ENCODE peak calls at places on chromosomes 16 and 17, in eight cellular contexts. B is foreskin fibroblast, X is cardiac fibroblast, I is AG09309, T is neural crest cell, R is RWPE1, P is Caco-2, M is GM13977. H is an unnamed sample.

GRCh38 chr16:46737621-46738214 is 10.4 kb downstream of the MYLK3 start:
- DNase-seq in R (no peak), I (no peak), B (no peak), P (no peak), M (no peak), T (no peak), X (no peak), H (no peak)

GRCh38 chr16:49399594-49400364 is 26.2 kb downstream of the C16orf78 start:
- DNase-seq in X (no peak), B (no peak), T (no peak), M (peak; percentile 66), P (no peak), I (no peak), R (no peak), H (no peak)

GRCh38 chr16:22092143-22092933 is at the start of gene VWA3A:
- DNase-seq in X (peak; percentile 56), M (no peak), T (no peak), I (peak; percentile 21), R (no peak), B (peak; percentile 83), P (no peak), H (no peak)

GRCh38 chr17:43832976-43833829 is at the start of gene MPP3:
- DNase-seq in B (peak; percentile 92), P (peak; percentile 54), X (peak; percentile 55), I (no peak), M (peak; percentile 71), T (peak; percentile 34), R (peak; percentile 91), H (no peak)

GRCh38 chr16:4358831-4359561 is 7.9 kb upstream of the PAM16 start:
- DNase-seq in X (peak; percentile 46), T (peak; percentile 77), I (no peak), M (peak; percentile 80), P (no peak), B (peak; percentile 66), R (peak; percentile 46), H (no peak)

GRCh38 chr16:11585460-11586374 is 1.0 kb downstream of the LITAF start:
- DNase-seq in B (peak; percentile 46), M (peak; percentile 36), R (peak; percentile 20), T (no peak), I (no peak), X (no peak), P (no peak), H (peak; percentile 53)

GRCh38 chr17:48484850-48485249 is 46.0 kb downstream of the HOXB1 start:
- DNase-seq in T (no peak), I (no peak), R (no peak), X (peak; percentile 84), M (no peak), P (no peak), B (peak; percentile 55), H (no peak)

GRCh38 chr17:76536511-76537287 is 810 bp downstream of the CYGB start:
- DNase-seq in X (no peak), P (no peak), R (no peak), T (no peak), B (no peak), I (no peak), M (no peak), H (no peak)

GRCh38 chr17:17515921-17516295 is 19.7 kb upstream of the RASD1 start:
- DNase-seq in R (no peak), M (no peak), T (no peak), P (no peak), B (peak; percentile 74), I (peak; percentile 48), X (peak; percentile 48), H (peak; percentile 30)

GRCh38 chr17:77214328-77214727 is 73.6 kb downstream of the SEC14L1 start:
- DNase-seq in M (no peak), I (no peak), R (no peak), P (no peak), T (no peak), X (no peak), B (no peak), H (no peak)

GRCh38 chr17:57447357-57448019 is 191.2 kb downstream of the MSI2 start:
- DNase-seq in T (no peak), X (no peak), R (no peak), P (no peak), B (no peak), I (no peak), M (no peak), H (no peak)

GRCh38 chr17:79591014-79591590 is 19.7 kb downstream of the RBFOX3 start:
- DNase-seq in I (no peak), R (no peak), T (no peak), M (no peak), P (no peak), B (no peak), X (no peak), H (no peak)

GRCh38 chr16:88454315-88455057 is 1.4 kb downstream of the ZFPM1 start:
- DNase-seq in M (no peak), R (peak; percentile 30), T (no peak), I (no peak), P (no peak), B (no peak), X (peak; percentile 13), H (no peak)

GRCh38 chr17:50331085-50331791 is 14.7 kb upstream of the XYLT2 start:
- DNase-seq in B (peak; percentile 89), M (no peak), I (peak; percentile 87), P (peak; percentile 32), X (peak; percentile 95), R (no peak), T (no peak), H (no peak)

GRCh38 chr17:45305532-45306087 is 11.2 kb downstream of the MAP3K14 start:
- DNase-seq in B (peak; percentile 66), M (no peak), T (no peak), R (no peak), P (no peak), I (no peak), X (peak; percentile 47), H (no peak)

GRCh38 chr16:10250137-10250850 is 68.1 kb upstream of the GRIN2A start:
- DNase-seq in I (no peak), M (no peak), R (no peak), X (no peak), P (peak; percentile 41), B (no peak), T (no peak), H (no peak)

GRCh38 chr16:57908409-57908987 is 62.4 kb downstream of the CNGB1 start:
- DNase-seq in T (no peak), M (no peak), X (no peak), P (no peak), R (no peak), B (no peak), I (no peak), H (no peak)

DNA sequence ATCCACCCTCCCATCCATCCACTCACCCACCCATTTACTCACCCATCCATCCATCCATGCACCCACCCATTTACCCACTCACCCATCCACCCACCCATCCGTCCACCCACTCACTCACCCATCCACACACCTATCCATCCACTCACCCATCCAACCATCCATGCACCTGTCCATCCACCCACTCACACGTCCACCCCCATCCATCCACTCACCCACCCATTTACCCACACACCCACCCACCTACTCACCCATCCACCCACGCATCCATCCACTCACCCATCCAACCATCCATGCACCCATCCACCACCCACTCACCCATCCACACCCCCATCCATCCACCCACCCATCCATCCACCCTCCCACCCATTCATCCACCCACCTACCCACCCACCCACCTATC is 12.2 kb downstream of the SOX8 start:
- DNase-seq in T (no peak), M (no peak), R (no peak), B (no peak), I (no peak), X (no peak), P (no peak), H (no peak)
- TF ChIP-seq CTCF in T (no peak), M (no peak), R (no peak), B (no peak), I (no peak), X (no peak), P (no peak), H (no peak)

DNA sequence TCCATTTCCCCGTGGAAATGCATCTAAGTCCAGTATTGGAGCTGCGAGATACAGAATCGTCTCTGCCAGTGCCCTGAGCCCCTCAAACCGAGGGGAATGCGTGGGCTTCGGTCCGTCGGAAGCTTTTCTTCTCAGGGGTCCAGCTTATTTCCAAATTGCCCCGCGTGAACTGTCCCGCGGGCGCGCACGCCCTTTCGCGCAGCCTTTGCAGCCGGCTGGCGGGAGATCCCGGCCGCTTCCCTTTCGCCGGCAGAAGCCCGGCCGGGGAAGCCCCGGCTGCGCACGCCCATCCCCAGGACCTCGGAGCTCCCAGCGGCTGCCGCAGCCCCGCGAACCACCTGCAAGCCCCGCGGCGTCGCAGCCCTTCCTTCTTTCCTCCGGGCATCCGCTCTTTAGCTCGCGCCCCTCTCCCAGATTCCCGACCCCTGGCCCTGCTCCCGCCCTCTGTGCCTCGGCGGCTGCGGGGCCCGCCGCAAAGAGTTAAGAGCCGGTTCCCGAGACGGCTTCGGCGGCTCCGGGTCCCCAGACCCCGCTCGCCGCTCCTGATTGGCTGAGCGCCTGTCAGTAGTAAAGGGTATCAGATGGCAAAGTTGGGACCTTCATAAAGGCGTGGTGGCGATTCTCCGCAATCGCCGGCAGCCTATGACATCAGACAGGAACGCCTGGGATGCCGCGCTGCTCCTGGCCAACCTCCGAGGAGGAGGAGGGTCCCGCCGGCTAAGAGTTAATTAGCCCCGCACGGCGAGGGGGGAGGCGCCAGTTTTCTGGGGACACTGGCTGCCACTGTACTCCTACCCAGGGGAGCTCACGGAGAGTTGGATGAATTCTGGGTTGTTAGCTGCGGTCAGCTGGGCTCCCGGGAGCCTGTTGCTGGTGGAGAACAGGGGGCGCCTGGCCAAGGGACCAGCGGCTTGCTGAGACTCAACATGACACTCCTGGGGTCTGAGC is at the start of gene MYOCD:
- DNase-seq in X (peak; percentile 13), T (peak; percentile 60), B (peak; percentile 37), I (no peak), P (no peak), M (peak; percentile 39), R (peak; percentile 33), H (no peak)
- TF ChIP-seq CTCF in X (no peak), T (no peak), B (no peak), I (no peak), P (no peak), M (no peak), R (no peak), H (no peak)

GRCh38 chr17:181213-182163 is at the start of gene DOC2B:
- DNase-seq in M (peak; percentile 62), B (peak; percentile 43), T (peak; percentile 32), X (peak; percentile 12), P (no peak), I (no peak), R (peak; percentile 59), H (no peak)
- TF ChIP-seq CTCF in M (no peak), B (no peak), T (no peak), X (no peak), P (no peak), I (no peak), R (no peak), H (no peak)

DNA sequence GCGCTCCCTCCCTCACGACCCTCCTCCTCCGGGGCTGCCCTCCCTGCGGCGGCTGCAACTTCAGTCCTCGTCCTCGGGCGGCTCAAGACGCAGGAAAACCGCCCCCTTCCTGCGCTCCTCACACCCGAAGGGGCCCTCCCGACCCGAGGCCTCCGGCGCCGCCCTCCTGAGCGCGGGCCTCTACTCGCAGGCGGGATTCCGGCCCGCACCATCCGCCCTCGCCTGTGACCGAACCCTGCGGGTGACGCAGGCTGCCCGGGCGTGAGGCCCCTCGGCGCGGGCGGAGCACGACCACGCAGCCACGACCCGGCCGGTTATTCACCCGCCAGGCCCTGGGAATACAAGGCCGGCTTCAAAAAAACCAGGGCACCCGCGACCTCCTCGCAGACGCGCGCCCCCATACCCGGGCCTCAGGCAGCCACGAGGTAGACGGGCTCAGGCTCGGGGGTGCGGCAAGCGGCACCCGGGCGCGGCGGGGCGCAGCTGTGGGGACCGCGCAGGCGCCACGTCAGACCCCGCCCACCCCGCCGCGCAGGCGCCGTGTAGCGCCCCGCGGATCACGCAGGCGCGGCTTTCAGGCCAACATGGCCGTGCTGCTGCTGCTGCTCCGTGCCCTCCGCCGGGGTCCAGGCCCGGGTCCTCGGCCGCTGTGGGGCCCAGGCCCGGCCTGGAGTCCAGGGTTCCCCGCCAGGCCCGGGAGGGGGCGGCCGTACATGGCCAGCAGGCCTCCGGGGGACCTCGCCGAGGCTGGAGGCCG is at the start of gene SPG7:
- DNase-seq in X (peak; percentile 85), R (peak; percentile 93), T (peak; percentile 82), I (no peak), B (peak; percentile 97), P (peak; percentile 87), M (peak; percentile 99), H (peak; percentile 74)
- TF ChIP-seq CTCF in X (no peak), R (no peak), T (no peak), I (no peak), B (no peak), P (no peak), M (no peak), H (no peak)

H was measured in CD14-positive monocyte.